ENCODE peak calls at places on chromosome X, in five cellular contexts. P is left ventricle myocardium inferior; U is ovary; Q is brain microvascular endothelial cell; D is CD8-positive, alpha-beta T cell. F is an unnamed sample.

GRCh38 chrX:29431895-29432294 is 783.5 kb upstream of the MAGEB2 start:
- DNase-seq in P (no peak), U (no peak), Q (no peak), D (no peak), F (peak)

GRCh38 chrX:12973561-12974216 is 1.2 kb upstream of the TMSB4X start:
- DNase-seq in P (peak), U (peak), Q (no peak), D (peak), F (no peak)

GRCh38 chrX:43809463-43809862 is 72.8 kb downstream of the MAOB start:
- DNase-seq in P (no peak), U (no peak), Q (no peak), D (no peak), F (no peak)

GRCh38 chrX:148567779-148568178 is 67.4 kb downstream of the AFF2 start:
- DNase-seq in P (no peak), U (no peak), Q (no peak), D (no peak), F (no peak)

GRCh38 chrX:133926809-133927208 is 58.6 kb downstream of the GPC3 start:
- DNase-seq in P (no peak), U (no peak), Q (no peak), D (no peak), F (no peak)

GRCh38 chrX:51779306-51779705 is 36.1 kb downstream of the GSPT2 start:
- DNase-seq in P (no peak), U (no peak), Q (no peak), D (no peak), F (no peak)

GRCh38 chrX:154712781-154713391 is 38.0 kb downstream of the GAB3 start:
- DNase-seq in P (no peak), U (no peak), Q (peak), D (peak), F (peak)

GRCh38 chrX:15834827-15835595 is 19.6 kb downstream of the AP1S2 start:
- DNase-seq in P (no peak), U (no peak), Q (no peak), D (no peak), F (no peak)

GRCh38 chrX:136048446-136048845 is 63.2 kb downstream of the SLC9A6 start:
- DNase-seq in P (no peak), U (no peak), Q (no peak), D (no peak), F (no peak)

GRCh38 chrX:16826207-16826606 is 39.9 kb downstream of the TXLNG start:
- DNase-seq in P (no peak), U (no peak), Q (no peak), D (no peak), F (peak)

GRCh38 chrX:110944323-110944761 is 148.7 kb upstream of the CHRDL1 start:
- DNase-seq in P (no peak), U (peak), Q (no peak), D (no peak), F (no peak)

GRCh38 chrX:154717824-154718223 is 33.1 kb downstream of the GAB3 start:
- DNase-seq in P (no peak), U (no peak), Q (peak), D (peak), F (no peak)

GRCh38 chrX:100381613-100382012 is 28.5 kb downstream of the PCDH19 start:
- DNase-seq in P (no peak), U (no peak), Q (no peak), D (no peak), F (peak)

GRCh38 chrX:17072726-17073125 is 126.3 kb downstream of the REPS2 start:
- DNase-seq in P (no peak), U (no peak), Q (no peak), D (no peak), F (no peak)

GRCh38 chrX:103464071-103464773 is 55.1 kb downstream of the RAB40A start:
- DNase-seq in P (no peak), U (peak), Q (peak), D (peak), F (peak)

GRCh38 chrX:7362111-7362510 is 214.2 kb upstream of the PUDP start:
- DNase-seq in P (no peak), U (no peak), Q (no peak), D (no peak), F (no peak)

GRCh38 chrX:110180176-110180927 is 137.5 kb downstream of the AMMECR1 start:
- DNase-seq in P (peak), U (peak), Q (peak), D (no peak), F (peak)

GRCh38 chrX:45784590-45784989 is 583.9 kb upstream of the DIPK2B start:
- DNase-seq in P (no peak), U (no peak), Q (no peak), D (no peak), F (no peak)

GRCh38 chrX:113996781-113997180 is 587.1 kb upstream of the HTR2C start:
- DNase-seq in P (no peak), U (no peak), Q (no peak), D (no peak), F (no peak)

GRCh38 chrX:68870357-68870756 is 41.5 kb downstream of the EFNB1 start:
- DNase-seq in P (no peak), U (no peak), Q (no peak), D (no peak), F (no peak)

GRCh38 chrX:123153846-123154335 is 30.2 kb upstream of the GRIA3 start:
- DNase-seq in P (no peak), U (no peak), Q (no peak), D (no peak), F (peak)

GRCh38 chrX:129785160-129785947 is 5.6 kb downstream of the SASH3 start:
- DNase-seq in P (no peak), U (no peak), Q (no peak), D (no peak), F (no peak)

GRCh38 chrX:48971325-48972213 is at the start of gene KCND1:
- DNase-seq in P (peak), U (peak), Q (peak), D (no peak), F (no peak)

GRCh38 chrX:122868626-122869025 is 315.5 kb upstream of the GRIA3 start:
- DNase-seq in P (no peak), U (no peak), Q (no peak), D (no peak), F (no peak)

GRCh38 chrX:153627675-153628111 is 19.3 kb upstream of the DUSP9 start:
- DNase-seq in P (no peak), U (no peak), Q (no peak), D (no peak), F (no peak)

GRCh38 chrX:70422886-70423336 is at the start of gene GDPD2:
- DNase-seq in P (no peak), U (no peak), Q (no peak), D (no peak), F (no peak)

GRCh38 chrX:20270557-20270880 is 3.8 kb upstream of the RPS6KA3 start:
- DNase-seq in P (no peak), U (no peak), Q (no peak), D (no peak), F (peak)

DNA sequence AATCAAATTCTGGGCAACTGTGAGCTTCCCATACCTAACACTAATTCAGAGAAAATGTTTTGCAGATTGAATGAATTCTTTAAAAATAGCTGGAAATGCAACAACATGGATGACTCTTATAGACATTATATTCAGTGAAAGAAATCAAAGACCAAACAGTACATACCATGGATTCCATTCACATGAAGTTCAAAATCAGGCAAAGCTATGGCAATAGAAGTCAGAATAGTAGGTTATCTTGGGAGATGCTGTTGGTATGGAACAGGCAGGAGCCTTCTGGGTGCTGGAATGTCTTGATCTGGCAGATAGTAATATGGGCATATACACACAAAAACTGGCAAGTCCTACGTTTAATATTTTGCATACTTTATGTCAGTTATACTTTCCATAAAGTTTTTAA is 25.5 kb upstream of the CBLL2 start:
- DNase-seq in P (no peak), U (no peak), Q (peak), D (no peak), F (peak)
- H3K27ac ChIP-seq in P (no peak), U (no peak), Q (peak), D (no peak), F (peak)

GRCh38 chrX:119288890-119289393 is 52.9 kb downstream of the PGRMC1 start:
- DNase-seq in P (no peak), U (no peak), Q (no peak), D (no peak), F (no peak)
- TF ChIP-seq CTCF in P (no peak), U (no peak), Q (no peak), D (no peak), F (no peak)

DNA sequence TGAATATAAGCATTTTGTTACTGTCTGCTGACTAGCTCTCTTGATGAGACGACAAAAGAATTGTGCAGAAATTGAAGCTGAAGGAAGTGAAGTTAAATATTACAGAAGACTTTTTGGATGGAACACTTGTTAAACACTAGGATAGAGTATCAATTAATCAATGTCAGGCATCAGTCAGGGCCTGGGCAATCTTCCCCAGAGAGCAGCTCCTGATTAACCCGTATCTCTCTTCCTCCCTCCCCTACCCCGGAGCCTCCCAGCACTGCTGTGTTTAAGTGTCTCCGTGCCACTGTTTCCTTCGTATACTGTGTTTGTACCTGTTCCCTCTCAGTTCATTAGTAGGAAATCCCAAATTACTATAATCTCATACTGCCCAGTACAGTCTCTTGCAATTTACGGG is 765.6 kb upstream of the FTHL17 start:
- DNase-seq in P (no peak), U (no peak), Q (no peak), D (no peak), F (no peak)
- H3K27ac ChIP-seq in P (no peak), U (no peak), Q (no peak), D (no peak), F (no peak)

GRCh38 chrX:115679460-115679859 is 118.5 kb downstream of the PLS3 start:
- DNase-seq in P (no peak), U (no peak), Q (peak), D (no peak), F (peak)
- TF ChIP-seq CTCF in P (peak), U (peak), Q (peak), D (no peak), F (peak)

GRCh38 chrX:146041741-146042140 is 224.1 kb downstream of the SLITRK2 start:
- DNase-seq in P (no peak), U (no peak), Q (no peak), D (no peak), F (no peak)
- H3K27ac ChIP-seq in P (no peak), U (no peak), Q (no peak), D (no peak), F (no peak)

DNA sequence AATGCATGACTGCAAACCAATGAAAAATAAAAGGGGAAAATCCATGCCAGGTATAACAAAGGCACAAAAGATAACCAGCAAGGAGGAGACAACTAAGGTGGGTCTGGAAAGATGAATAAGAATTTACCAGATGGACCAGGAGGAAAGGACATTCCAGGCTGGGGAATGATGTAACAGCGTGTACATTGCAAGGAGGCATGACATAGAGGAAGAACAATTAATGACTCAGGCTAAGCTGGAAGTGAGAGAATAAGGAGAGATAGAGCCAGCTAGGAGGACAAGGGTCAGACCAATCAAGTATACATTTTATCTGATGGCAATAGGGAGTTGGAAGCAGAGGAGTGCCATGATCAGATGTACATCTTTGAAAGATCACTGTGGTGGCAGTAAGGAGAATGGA is 57.0 kb downstream of the MTMR8 start:
- DNase-seq in P (no peak), U (no peak), Q (no peak), D (no peak), F (peak)
- TF ChIP-seq CTCF in P (no peak), U (no peak), Q (no peak), D (no peak), F (no peak)

DNA sequence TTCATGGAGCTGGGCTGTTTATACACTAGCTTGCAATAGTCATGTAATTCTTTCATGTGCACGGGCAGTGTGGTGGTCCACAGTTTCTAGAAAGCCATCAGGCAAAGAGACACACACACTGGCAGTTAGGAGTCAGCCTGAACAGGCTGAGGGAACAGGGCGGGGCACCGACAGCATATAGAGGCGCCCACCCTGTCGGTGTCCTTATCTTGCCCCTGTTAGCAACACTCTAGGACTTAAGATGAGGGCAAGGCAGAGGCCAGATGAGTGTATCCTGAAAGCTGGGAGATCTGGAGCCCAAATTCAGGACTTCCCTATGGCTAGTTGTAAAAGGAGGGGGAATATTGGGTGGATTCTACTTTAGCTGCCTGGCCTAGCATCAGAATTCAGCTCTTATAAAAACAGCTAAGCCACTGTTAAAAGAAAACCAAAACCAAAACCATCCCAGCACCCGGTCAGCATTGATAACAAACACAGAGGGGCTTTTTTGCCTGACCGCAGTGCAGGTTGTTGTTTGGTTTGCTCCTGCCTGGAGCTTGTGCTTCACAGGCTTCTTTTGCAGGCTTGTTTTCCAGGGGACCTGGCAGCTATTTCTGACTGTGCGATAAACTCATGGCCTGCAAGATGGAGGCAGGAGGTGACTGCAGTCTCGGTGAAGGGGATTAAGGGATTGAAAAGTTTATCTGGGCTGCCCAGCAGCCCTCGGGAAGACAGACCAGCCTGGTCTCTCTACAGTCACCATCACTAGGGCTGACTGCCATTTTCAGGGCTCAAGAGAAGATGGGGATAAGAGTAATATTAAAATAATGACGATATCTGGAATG is 638.9 kb downstream of the MID1IP1 start:
- DNase-seq in P (no peak), U (no peak), Q (no peak), D (no peak), F (no peak)
- H3K27ac ChIP-seq in P (no peak), U (no peak), Q (no peak), D (no peak), F (no peak)

DNA sequence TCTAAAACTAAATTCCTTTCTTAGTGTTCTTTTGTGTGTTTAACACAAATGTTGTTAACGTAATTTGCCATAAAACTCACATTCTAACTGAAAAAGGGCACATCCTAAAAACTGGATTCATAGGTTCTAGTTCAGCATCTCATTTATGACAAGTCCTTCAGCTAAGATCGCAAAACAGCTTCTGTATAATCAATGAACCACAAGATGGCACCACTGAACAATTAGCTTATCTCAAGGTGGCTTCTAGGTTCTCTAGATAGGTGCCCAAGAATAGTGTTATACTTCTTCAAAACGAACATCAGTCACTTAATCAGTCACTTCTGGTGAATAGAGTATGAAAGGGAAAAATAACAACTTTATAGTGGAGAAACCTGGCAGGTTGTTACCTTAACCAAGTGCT is 54.3 kb downstream of the NRK start:
- DNase-seq in P (no peak), U (no peak), Q (no peak), D (no peak), F (peak)
- TF ChIP-seq CTCF in P (no peak), U (no peak), Q (peak), D (no peak), F (peak)